ENCODE peak calls at places on chromosomes 6 and 20, in eight cellular contexts. Z is C1 segment of cervical spinal cord; N is hepatocyte; Y is NCI-H1694; X is stimulated activated CD4-positive, alpha-beta T cell treated with anti-CD3 and anti-CD28 coated beads, TNF-alpha, amount 100 ng/mL, for 1 hour; J is HFFc6; O is skeletal muscle cell; R is cardiac fibroblast. P is an unnamed sample.

GRCh38 chr6:25457519-25457918 is 178.3 kb downstream of the CARMIL1 start:
- DNase-seq in Z (no peak), N (no peak), Y (no peak), X (no peak), J (no peak), O (no peak), R (no peak), P (no peak)

GRCh38 chr20:16708590-16708989 is 21.2 kb upstream of the SNRPB2 start:
- DNase-seq in Z (no peak), N (no peak), Y (no peak), X (no peak), J (no peak), O (no peak), R (no peak), P (no peak)

GRCh38 chr6:140586426-140587061 is 1212.1 kb upstream of the CITED2 start:
- DNase-seq in Z (no peak), N (no peak), Y (no peak), X (no peak), J (no peak), O (no peak), R (no peak), P (no peak)

GRCh38 chr6:27078734-27079357 is 168.7 kb upstream of the PRSS16 start:
- DNase-seq in Z (peak; percentile 22), N (peak; percentile 72), Y (peak; percentile 65), X (no peak), J (peak; percentile 72), O (peak; percentile 7), R (peak; percentile 77), P (peak; percentile 7)

GRCh38 chr6:29723666-29724588 is 693 bp downstream of the HLA-F start:
- DNase-seq in Z (no peak), N (peak; percentile 16), Y (no peak), X (peak; percentile 66), J (no peak), O (no peak), R (no peak), P (peak; percentile 78)

GRCh38 chr6:22828179-22829062 is 259.1 kb downstream of the HDGFL1 start:
- DNase-seq in Z (no peak), N (peak; percentile 89), Y (no peak), X (no peak), J (peak; percentile 86), O (peak; percentile 87), R (peak; percentile 94), P (no peak)

GRCh38 chr6:85449818-85450577 is at the start of gene NT5E:
- DNase-seq in Z (peak; percentile 50), N (peak; percentile 59), Y (no peak), X (no peak), J (peak; percentile 77), O (no peak), R (peak; percentile 82), P (peak; percentile 3)

GRCh38 chr20:20831794-20832193 is 119.3 kb upstream of the RALGAPA2 start:
- DNase-seq in Z (no peak), N (no peak), Y (no peak), X (no peak), J (no peak), O (no peak), R (no peak), P (no peak)

GRCh38 chr6:129175066-129175465 is 292.1 kb downstream of the LAMA2 start:
- DNase-seq in Z (no peak), N (no peak), Y (no peak), X (no peak), J (no peak), O (no peak), R (no peak), P (no peak)

GRCh38 chr6:39978240-39978639 is 44.0 kb upstream of the MOCS1 start:
- DNase-seq in Z (no peak), N (no peak), Y (no peak), X (no peak), J (no peak), O (no peak), R (no peak), P (no peak)

GRCh38 chr6:56556751-56557540 is 85.7 kb downstream of the DST start:
- DNase-seq in Z (no peak), N (no peak), Y (no peak), X (no peak), J (no peak), O (no peak), R (no peak), P (no peak)

GRCh38 chr20:38049800-38050199 is 16.3 kb downstream of the RPRD1B start:
- DNase-seq in Z (no peak), N (no peak), Y (no peak), X (no peak), J (peak; percentile 61), O (peak; percentile 26), R (peak; percentile 40), P (no peak)

P was measured in CD8-positive, alpha-beta memory T cell.